ENCODE peak calls at places on chromosomes 4 and X, in five cellular contexts. N is H1, M is K562, H is SK-N-SH, F is HepG2. K is an unnamed sample.

GRCh38 chr4:13539721-13540445 is 4.4 kb downstream of the NKX3-2 start:
- DNase-seq in N (peak), M (no peak), H (peak), F (no peak), K (no peak)

GRCh38 chr4:139593091-139593564 is 37.1 kb upstream of the SETD7 start:
- DNase-seq in N (no peak), M (no peak), H (no peak), F (peak), K (no peak)

GRCh38 chr4:5926601-5927000 is 33.7 kb upstream of the CRMP1 start:
- DNase-seq in N (no peak), M (no peak), H (no peak), F (no peak), K (no peak)

GRCh38 chr4:145012841-145013240 is 85.2 kb downstream of the ANAPC10 start:
- DNase-seq in N (no peak), M (peak), H (no peak), F (peak), K (peak)

GRCh38 chr4:101464596-101464995 is 117.3 kb upstream of the PPP3CA start:
- DNase-seq in N (no peak), M (no peak), H (no peak), F (no peak), K (no peak)

GRCh38 chr4:73576366-73576765 is 43.9 kb downstream of the RASSF6 start:
- DNase-seq in N (no peak), M (no peak), H (no peak), F (no peak), K (no peak)

GRCh38 chr4:38805530-38806145 is 1.0 kb upstream of the TLR1 start:
- DNase-seq in N (no peak), M (peak), H (no peak), F (no peak), K (peak)

GRCh38 chr4:118290951-118291350 is 61.9 kb downstream of the PRSS12 start:
- DNase-seq in N (no peak), M (no peak), H (no peak), F (no peak), K (no peak)

GRCh38 chr4:119315036-119315435 is 6.9 kb downstream of the FABP2 start:
- DNase-seq in N (no peak), M (no peak), H (no peak), F (no peak), K (no peak)

GRCh38 chr4:146545102-146545501 is 23.4 kb upstream of the SLC10A7 start:
- DNase-seq in N (no peak), M (peak), H (peak), F (peak), K (no peak)

GRCh38 chr4:108287834-108288413 is 119.2 kb upstream of the LEF1 start:
- DNase-seq in N (no peak), M (no peak), H (no peak), F (no peak), K (no peak)
- TF ChIP-seq GABPA in N (no peak), M (no peak), H (no peak), F (no peak), K (no peak)

DNA sequence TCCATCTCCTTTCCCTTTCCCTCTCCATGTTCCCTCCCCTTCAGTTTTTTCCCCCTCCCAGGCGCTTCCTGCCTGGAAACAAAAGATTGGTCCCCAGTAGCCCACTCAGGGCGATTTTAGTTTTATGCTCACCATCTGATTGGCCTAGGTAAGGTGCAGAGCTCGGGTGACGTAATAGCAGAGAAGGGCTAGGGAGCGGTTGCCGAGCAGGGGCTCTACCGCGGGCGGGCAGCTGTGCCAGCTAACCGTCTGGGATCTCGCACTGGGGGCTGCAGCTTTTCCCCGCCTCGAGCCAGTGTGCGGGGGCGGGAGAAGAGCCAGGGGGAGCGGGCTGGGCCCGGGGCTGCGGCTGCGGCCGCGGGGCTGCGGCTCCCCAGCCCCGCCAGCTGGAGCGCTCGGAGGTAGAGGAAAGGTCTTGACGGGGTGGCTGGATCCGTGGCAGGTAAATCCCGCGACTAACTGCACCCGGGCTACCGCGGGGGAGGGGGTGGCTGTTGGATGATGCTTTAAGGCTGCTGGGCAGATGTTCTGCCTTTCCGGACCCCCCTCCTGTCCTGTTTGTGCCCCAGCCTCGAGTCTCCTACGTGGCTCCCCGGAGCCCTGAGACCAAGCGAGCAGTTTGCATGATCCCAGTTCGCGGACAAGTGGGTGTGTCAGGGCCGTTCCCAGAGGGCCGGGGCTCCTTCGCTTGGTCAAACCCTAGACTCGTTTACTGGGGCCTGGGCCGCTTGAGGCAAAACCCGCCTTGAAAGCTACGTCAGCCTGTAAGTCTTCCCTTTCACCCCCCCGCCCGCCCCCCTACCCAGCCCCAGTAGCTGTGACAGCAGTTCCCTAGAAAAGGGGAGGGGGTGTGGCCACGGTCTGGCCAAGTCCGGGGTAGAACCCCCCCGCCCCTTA is at the start of gene PAK3:
- DNase-seq in N (peak), M (no peak), H (peak), F (no peak), K (no peak)
- TF ChIP-seq GABPA in N (no peak), M (no peak), H (no peak), F (no peak), K (no peak)

DNA sequence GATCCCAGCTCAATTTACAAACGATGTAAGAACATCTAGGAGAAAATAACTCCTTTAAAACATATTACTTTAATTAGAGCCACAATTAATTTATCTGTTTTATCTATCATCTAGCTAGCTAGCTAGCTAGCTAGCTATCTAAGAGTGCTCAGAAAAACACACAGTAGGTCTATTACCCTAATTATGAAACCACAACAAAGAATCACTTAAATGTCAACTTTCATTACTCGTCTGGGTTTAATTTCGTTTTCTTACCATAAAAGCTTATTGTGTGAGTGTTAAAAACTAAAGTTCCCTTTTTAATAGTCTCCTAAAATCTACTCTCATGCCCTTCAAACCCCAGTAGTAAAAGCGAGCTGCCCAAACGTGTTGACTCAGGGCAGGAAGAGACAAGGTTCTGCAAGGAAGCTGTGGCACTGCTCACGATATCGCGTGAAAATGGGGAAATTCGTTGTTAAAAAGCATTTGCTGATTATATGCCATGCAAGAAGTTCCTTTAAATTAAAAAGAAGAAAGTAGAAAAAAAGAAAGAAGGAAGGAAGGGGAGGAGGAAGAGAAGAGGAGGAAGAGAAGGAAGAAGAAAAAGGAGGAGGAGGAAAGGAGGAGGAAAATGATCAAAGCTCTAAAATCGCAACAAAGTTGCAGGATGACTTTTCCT is 617 bp downstream of the MBNL3 start:
- DNase-seq in N (no peak), M (no peak), H (no peak), F (no peak), K (peak)
- TF ChIP-seq GABPA in N (no peak), M (no peak), H (no peak), F (no peak), K (no peak)

GRCh38 chrX:125101971-125102750 is 217.5 kb upstream of the TEX13C start:
- DNase-seq in N (no peak), M (no peak), H (no peak), F (no peak), K (no peak)
- TF ChIP-seq GABPA in N (no peak), M (no peak), H (no peak), F (no peak), K (no peak)

DNA sequence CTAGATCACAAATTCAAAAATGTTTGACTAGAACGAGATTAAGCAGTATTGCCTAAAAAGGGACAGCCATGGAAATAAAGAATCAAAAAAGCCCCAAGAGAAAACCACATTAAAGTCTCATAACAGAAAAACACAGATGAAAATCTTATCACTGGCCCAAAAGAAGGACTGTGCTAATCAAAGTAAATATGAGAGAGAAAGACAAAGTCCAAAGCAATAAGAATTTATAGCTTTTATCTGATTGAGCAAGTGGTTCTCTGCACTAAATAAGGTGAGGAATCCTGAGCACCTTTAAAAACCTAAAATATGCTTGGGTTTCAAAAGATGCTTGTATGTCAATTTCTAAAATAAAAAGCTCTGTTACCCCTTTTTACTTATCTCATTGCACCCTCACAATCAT is 409.3 kb downstream of the GASK1B start:
- DNase-seq in N (no peak), M (no peak), H (no peak), F (no peak), K (no peak)
- TF ChIP-seq GABPA in N (no peak), M (no peak), H (no peak), F (no peak), K (no peak)

DNA sequence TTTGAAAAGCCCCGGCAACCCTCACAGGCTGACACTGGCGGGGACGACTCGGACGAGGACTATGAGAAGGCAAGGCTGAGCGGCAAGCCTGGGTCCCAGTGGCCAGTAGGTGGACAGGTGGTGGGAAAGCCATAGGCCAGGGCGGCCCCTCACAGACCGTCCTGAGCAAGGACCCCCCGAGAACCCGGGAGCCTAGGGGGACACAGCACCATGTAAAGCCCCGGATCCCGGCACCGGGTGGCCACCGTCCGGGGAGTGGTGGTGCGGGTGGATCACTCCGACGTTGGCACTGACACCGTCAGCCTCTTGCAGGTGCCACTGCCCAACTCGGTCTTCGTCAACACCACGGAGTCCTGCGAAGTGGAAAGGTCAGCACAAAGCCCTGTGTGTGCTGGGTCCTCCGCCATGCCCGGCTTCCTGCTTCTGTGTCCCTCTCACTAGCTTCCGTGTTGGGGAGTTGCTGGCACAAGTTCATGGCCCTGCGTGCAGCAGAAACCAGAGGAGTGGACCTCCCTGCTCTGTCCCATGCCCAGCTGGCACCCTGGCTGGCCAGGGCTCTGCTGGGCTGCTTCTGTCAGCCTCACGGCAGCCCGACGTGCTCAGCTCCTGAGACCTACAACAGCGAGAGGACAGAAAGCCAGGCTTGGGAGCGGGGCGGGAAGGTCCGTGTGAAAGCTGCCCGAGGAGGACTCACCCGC is 11.9 kb upstream of the ADD1 start:
- DNase-seq in N (no peak), M (no peak), H (peak), F (no peak), K (no peak)
- TF ChIP-seq GABPA in N (no peak), M (no peak), H (no peak), F (no peak), K (no peak)

K was measured in HL-60.